ENCODE peak calls at places on chromosomes 12 and 14, in four cellular contexts. F is HCT116, Y is neural progenitor cell, Q is PC-3. R is an unnamed sample.

GRCh38 chr12:5623411-5623810 is 191.5 kb downstream of the NTF3 start:
- DNase-seq in F (no peak), Y (peak), Q (no peak), R (no peak)

GRCh38 chr12:114152890-114153289 is 186.8 kb upstream of the RBM19 start:
- DNase-seq in F (no peak), Y (no peak), Q (peak), R (no peak)

GRCh38 chr12:94762943-94763342 is 112.6 kb upstream of the TMCC3 start:
- DNase-seq in F (no peak), Y (no peak), Q (no peak), R (no peak)

GRCh38 chr12:32139064-32139421 is 32.4 kb downstream of the BICD1 start:
- DNase-seq in F (no peak), Y (peak), Q (no peak), R (peak)

GRCh38 chr12:117469883-117470483 is 108.6 kb upstream of the NOS1 start:
- DNase-seq in F (no peak), Y (no peak), Q (no peak), R (no peak)

GRCh38 chr12:6029401-6029800 is 84.3 kb upstream of the ANO2 start:
- DNase-seq in F (no peak), Y (no peak), Q (no peak), R (no peak)

GRCh38 chr12:96108321-96108720 is 72.9 kb upstream of the LTA4H start:
- DNase-seq in F (no peak), Y (no peak), Q (no peak), R (peak)

GRCh38 chr12:130438711-130439110 is 101.0 kb downstream of the PIWIL1 start:
- DNase-seq in F (no peak), Y (no peak), Q (no peak), R (no peak)

GRCh38 chr12:27434673-27435565 is 11.6 kb upstream of the SMCO2 start:
- DNase-seq in F (no peak), Y (peak), Q (peak), R (no peak)

GRCh38 chr14:51657762-51658161 is 6.1 kb downstream of the FRMD6 start:
- DNase-seq in F (no peak), Y (no peak), Q (no peak), R (peak)

GRCh38 chr14:102042699-102043098 is 44.1 kb downstream of the HSP90AA1 start:
- DNase-seq in F (no peak), Y (no peak), Q (no peak), R (no peak)

GRCh38 chr14:92315050-92315785 is 7.7 kb upstream of the SLC24A4 start:
- DNase-seq in F (no peak), Y (no peak), Q (no peak), R (no peak)

GRCh38 chr14:54253195-54253947 is 143.4 kb upstream of the CDKN3 start:
- DNase-seq in F (peak), Y (no peak), Q (peak), R (peak)

GRCh38 chr12:121849660-121850059 is 9.0 kb downstream of the HPD start:
- DNase-seq in F (no peak), Y (no peak), Q (no peak), R (no peak)

GRCh38 chr12:51925400-51926063 is 18.2 kb downstream of the ACVRL1 start:
- DNase-seq in F (no peak), Y (no peak), Q (no peak), R (no peak)

GRCh38 chr14:106268013-106268727 is 741.8 kb downstream of the TMEM121 start:
- DNase-seq in F (no peak), Y (no peak), Q (no peak), R (no peak)

DNA sequence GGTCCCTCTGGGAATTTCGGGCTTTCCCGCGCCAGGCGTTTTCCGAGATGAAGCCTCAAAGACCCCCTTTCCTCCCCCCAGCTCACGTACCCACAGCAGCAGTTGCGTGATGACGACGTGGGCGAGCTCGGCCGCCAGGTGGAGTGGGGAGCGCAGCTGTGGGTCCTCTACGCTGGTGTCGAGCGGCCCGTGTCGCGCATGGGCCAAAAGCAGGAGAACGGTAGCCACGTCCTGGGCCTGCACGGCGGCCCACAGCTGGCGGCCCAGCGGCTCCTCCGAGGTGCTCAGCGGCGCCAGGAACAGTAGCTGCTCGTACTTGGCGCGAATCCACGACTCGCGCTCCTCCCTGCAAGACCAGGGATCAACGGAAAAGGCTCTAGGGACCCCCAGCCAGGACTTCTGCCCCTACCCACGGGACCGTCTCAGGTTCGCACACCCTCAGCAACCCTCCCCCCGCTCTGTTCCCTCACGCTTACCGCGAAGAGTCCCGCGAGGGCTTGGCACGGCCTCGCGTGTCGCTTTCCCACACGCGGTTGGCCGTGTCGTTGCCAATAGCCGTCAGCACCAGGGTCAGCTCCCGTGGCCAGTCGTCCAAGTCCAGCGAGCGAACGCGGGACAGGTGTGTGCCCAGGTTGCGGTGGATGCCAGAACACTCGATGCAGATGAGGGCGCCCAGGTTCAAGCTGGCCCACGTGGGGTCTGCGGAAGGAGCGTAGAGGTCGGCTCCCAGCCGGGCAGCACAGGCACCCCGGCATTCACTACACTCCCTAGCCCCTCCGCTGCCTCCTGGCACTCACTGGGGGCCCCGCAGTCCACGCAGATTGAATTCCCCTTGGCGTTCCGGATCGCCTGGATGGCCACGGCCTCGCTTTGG is 11.4 kb downstream of the AGAP2 start:
- DNase-seq in F (no peak), Y (peak), Q (no peak), R (peak)
- TF ChIP-seq EZH2 in F (no peak), Y (peak), Q (no peak), R (no peak)

GRCh38 chr12:44875954-44876553 is at the start of gene NELL2:
- DNase-seq in F (no peak), Y (peak), Q (peak), R (peak)
- TF ChIP-seq EZH2 in F (no peak), Y (no peak), Q (peak), R (no peak)

GRCh38 chr14:68297871-68298468 is 478.4 kb downstream of the RAD51B start:
- DNase-seq in F (no peak), Y (peak), Q (peak), R (peak)

GRCh38 chr14:68297011-68297410 is 477.4 kb downstream of the RAD51B start:
- DNase-seq in F (no peak), Y (no peak), Q (no peak), R (no peak)

GRCh38 chr14:68293404-68293803 is 473.8 kb downstream of the RAD51B start:
- DNase-seq in F (no peak), Y (no peak), Q (no peak), R (no peak)

GRCh38 chr14:68292467-68293334 is 473.1 kb downstream of the RAD51B start:
- DNase-seq in F (no peak), Y (no peak), Q (no peak), R (no peak)

GRCh38 chr14:68295316-68295816 is 475.8 kb downstream of the RAD51B start:
- DNase-seq in F (peak), Y (peak), Q (no peak), R (no peak)
- TF ChIP-seq EZH2 in F (no peak), Y (no peak), Q (no peak), R (no peak)

DNA sequence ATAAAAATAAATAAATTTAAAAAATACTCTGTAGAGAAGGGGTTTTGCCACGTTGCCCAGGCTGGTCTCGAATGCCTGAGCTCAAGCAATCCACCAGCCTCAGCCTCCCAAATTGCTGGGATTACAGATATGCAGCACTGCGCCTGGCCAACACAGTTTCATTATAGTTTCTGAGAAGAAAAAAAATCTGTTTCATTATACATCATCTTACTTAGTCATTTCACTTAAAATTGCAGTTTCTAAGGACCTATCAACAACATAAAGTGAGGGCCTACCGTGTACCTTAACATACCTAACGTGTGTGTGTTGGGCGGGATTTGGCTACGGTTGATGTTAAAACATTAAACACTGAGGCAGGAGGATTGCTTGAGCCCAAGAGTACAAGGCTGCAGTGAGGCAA is 28.3 kb downstream of the P2RX2 start:
- DNase-seq in F (no peak), Y (no peak), Q (no peak), R (no peak)
- TF ChIP-seq EZH2 in F (no peak), Y (no peak), Q (no peak), R (no peak)

GRCh38 chr12:48978291-48978740 is at the start of gene WNT1:
- DNase-seq in F (no peak), Y (peak), Q (no peak), R (no peak)
- TF ChIP-seq EZH2 in F (no peak), Y (peak), Q (no peak), R (peak)